ENCODE peak calls at places on chromosomes 2 and 18, in four cellular contexts. One of them, this sample, is unnamed. For H3K9me3, the result is how much of the 10 kb centered on the place peaks cover.

GRCh38 chr2:11342561-11343343 is 1.7 kb downstream of the ROCK2 start:
- DNase-seq in Peyer's patch: no peak
- DNase-seq in uterus: no peak
- DNase-seq in effector memory CD4-positive, alpha-beta T cell: no peak
- DNase-seq in this sample: no peak

GRCh38 chr2:233976690-233977294 is 59.6 kb downstream of the TRPM8 start:
- DNase-seq in Peyer's patch: no peak
- DNase-seq in uterus: no peak
- DNase-seq in effector memory CD4-positive, alpha-beta T cell: no peak
- DNase-seq in this sample: no peak

GRCh38 chr18:13218376-13219011 is at the start of gene LDLRAD4:
- DNase-seq in Peyer's patch: no peak
- DNase-seq in uterus: peak
- DNase-seq in effector memory CD4-positive, alpha-beta T cell: peak
- DNase-seq in this sample: peak

GRCh38 chr2:152755029-152755428 is 36.6 kb downstream of the ARL6IP6 start:
- DNase-seq in Peyer's patch: no peak
- DNase-seq in uterus: no peak
- DNase-seq in effector memory CD4-positive, alpha-beta T cell: no peak
- DNase-seq in this sample: no peak

GRCh38 chr18:495017-495416 is 5.5 kb downstream of the COLEC12 start:
- DNase-seq in Peyer's patch: no peak
- DNase-seq in uterus: no peak
- DNase-seq in effector memory CD4-positive, alpha-beta T cell: no peak
- DNase-seq in this sample: no peak

GRCh38 chr2:75616933-75617332 is 29.6 kb upstream of the MRPL19 start:
- DNase-seq in Peyer's patch: no peak
- DNase-seq in uterus: no peak
- DNase-seq in effector memory CD4-positive, alpha-beta T cell: no peak
- DNase-seq in this sample: no peak

GRCh38 chr2:85523062-85523905 is 15.7 kb upstream of the MAT2A start:
- DNase-seq in Peyer's patch: no peak
- DNase-seq in uterus: no peak
- DNase-seq in effector memory CD4-positive, alpha-beta T cell: no peak
- DNase-seq in this sample: no peak

GRCh38 chr2:232085179-232085578 is 123.7 kb downstream of the DIS3L2 start:
- DNase-seq in Peyer's patch: no peak
- DNase-seq in uterus: no peak
- DNase-seq in effector memory CD4-positive, alpha-beta T cell: no peak
- DNase-seq in this sample: no peak

GRCh38 chr18:11579916-11580315 is 29.5 kb upstream of the SLC35G4 start:
- DNase-seq in Peyer's patch: no peak
- DNase-seq in uterus: no peak
- DNase-seq in effector memory CD4-positive, alpha-beta T cell: no peak
- DNase-seq in this sample: no peak

GRCh38 chr2:123826729-123827271 is 198.3 kb upstream of the CNTNAP5 start:
- DNase-seq in Peyer's patch: no peak
- DNase-seq in uterus: no peak
- DNase-seq in effector memory CD4-positive, alpha-beta T cell: no peak
- DNase-seq in this sample: no peak
- H3K9me3 ChIP-seq in Peyer's patch: under half
- H3K9me3 ChIP-seq in uterus: under half
- H3K9me3 ChIP-seq in effector memory CD4-positive, alpha-beta T cell: under half
- H3K9me3 ChIP-seq in this sample: under half

GRCh38 chr2:239919779-239920545 is 105.2 kb downstream of the NDUFA10 start:
- DNase-seq in Peyer's patch: no peak
- DNase-seq in uterus: peak
- DNase-seq in effector memory CD4-positive, alpha-beta T cell: no peak
- DNase-seq in this sample: no peak

GRCh38 chr2:239917957-239918481 is 107.1 kb downstream of the NDUFA10 start:
- DNase-seq in Peyer's patch: no peak
- DNase-seq in uterus: peak
- DNase-seq in effector memory CD4-positive, alpha-beta T cell: no peak
- DNase-seq in this sample: no peak

GRCh38 chr2:239920616-239921365 is 104.4 kb downstream of the NDUFA10 start:
- DNase-seq in Peyer's patch: no peak
- DNase-seq in uterus: peak
- DNase-seq in effector memory CD4-positive, alpha-beta T cell: no peak
- DNase-seq in this sample: no peak

GRCh38 chr2:239917128-239917956 is 107.8 kb downstream of the NDUFA10 start:
- DNase-seq in Peyer's patch: no peak
- DNase-seq in uterus: no peak
- DNase-seq in effector memory CD4-positive, alpha-beta T cell: no peak
- DNase-seq in this sample: no peak

GRCh38 chr2:239918749-239919148 is 106.4 kb downstream of the NDUFA10 start:
- DNase-seq in Peyer's patch: no peak
- DNase-seq in uterus: peak
- DNase-seq in effector memory CD4-positive, alpha-beta T cell: no peak
- DNase-seq in this sample: no peak
- H3K9me3 ChIP-seq in Peyer's patch: under half
- H3K9me3 ChIP-seq in uterus: under half
- H3K9me3 ChIP-seq in effector memory CD4-positive, alpha-beta T cell: under half
- H3K9me3 ChIP-seq in this sample: under half

GRCh38 chr2:196131384-196131861 is 40.0 kb downstream of the STK17B start:
- DNase-seq in Peyer's patch: peak
- DNase-seq in uterus: no peak
- DNase-seq in effector memory CD4-positive, alpha-beta T cell: peak
- DNase-seq in this sample: peak

GRCh38 chr2:196125596-196125995 is 45.8 kb downstream of the STK17B start:
- DNase-seq in Peyer's patch: no peak
- DNase-seq in uterus: no peak
- DNase-seq in effector memory CD4-positive, alpha-beta T cell: no peak
- DNase-seq in this sample: no peak

GRCh38 chr2:196128749-196129148 is 42.6 kb downstream of the STK17B start:
- DNase-seq in Peyer's patch: no peak
- DNase-seq in uterus: no peak
- DNase-seq in effector memory CD4-positive, alpha-beta T cell: no peak
- DNase-seq in this sample: no peak

GRCh38 chr2:196131949-196132925 is 39.1 kb downstream of the STK17B start:
- DNase-seq in Peyer's patch: peak
- DNase-seq in uterus: no peak
- DNase-seq in effector memory CD4-positive, alpha-beta T cell: peak
- DNase-seq in this sample: no peak

DNA sequence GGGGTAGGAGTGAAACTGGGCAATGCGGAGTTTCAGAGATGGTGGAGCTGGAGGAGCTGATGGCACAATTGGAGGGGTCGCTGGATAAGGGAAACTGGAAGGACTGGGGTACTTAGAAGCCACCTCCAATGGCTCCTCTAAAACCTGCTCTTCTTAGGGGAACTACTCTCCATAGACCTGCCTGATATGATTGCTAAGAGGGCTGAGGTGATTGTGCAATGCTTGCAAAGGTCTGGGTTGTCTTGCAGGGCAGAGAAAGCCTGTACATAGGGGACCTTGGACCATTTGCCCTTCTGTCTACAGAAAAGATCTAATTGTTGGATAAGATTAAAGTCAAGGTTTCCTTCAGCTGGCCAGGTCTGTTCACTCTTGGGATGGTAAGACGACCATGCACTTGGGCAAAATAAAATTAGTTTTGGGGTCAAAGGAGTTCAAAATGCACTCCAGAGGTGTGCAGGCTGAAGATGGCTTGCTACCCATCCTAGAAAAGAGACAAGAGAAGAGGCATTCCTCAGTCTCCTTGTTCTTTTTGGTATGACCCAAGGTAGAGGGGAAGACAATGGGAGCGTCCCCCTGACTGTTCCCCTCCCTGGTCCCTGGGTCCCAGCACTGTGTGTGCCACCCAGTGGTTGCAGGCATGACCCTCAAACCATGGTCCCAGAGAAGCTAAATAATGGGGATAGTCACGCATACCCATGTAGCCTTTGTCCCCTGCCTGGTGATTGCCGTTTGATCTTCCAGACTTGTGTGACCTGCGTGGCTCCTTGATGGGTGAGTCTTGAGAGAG is 41.1 kb downstream of the STK17B start:
- DNase-seq in Peyer's patch: no peak
- DNase-seq in uterus: no peak
- DNase-seq in effector memory CD4-positive, alpha-beta T cell: no peak
- DNase-seq in this sample: no peak
- H3K9me3 ChIP-seq in Peyer's patch: under half
- H3K9me3 ChIP-seq in uterus: under half
- H3K9me3 ChIP-seq in effector memory CD4-positive, alpha-beta T cell: under half
- H3K9me3 ChIP-seq in this sample: under half

DNA sequence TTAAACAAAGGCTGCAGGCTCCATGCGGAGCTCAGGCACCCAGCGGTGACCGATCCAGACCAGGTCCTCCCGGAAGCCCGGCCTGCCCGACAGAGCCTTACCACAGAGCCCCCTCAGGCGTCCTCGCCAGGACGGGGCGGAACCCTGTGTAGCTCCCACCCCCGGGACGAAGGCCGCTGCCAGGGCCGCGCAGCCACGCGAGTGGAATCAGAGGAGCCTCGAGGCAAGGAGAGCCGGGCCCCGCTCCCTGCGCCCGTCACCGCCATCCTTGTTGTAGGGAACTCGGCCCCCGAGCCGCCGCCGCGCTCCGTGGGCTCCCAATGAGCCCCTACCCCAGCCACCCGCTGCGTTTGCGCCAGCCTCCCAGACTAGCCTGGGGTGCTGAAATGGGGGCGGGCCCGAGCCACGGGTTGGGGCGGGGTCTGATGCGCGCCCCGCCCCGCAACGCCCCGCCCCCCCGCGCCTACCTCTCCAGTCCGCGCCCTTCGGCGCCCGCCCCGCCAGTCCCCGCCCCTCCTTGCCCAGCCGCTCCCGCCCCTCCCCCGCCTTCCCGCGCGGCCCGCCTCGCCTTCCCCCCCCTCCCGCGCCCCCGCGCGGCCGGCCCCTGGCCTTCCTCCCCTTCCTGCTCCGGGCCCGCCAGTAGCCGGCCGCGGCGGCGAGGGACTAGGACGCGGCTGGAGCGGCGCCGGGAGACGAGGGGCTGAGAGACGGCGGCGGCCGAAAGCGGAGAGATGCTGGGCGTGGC is at the start of gene LIMS1:
- DNase-seq in Peyer's patch: peak
- DNase-seq in uterus: peak
- DNase-seq in effector memory CD4-positive, alpha-beta T cell: peak
- DNase-seq in this sample: peak
- H3K9me3 ChIP-seq in Peyer's patch: under half
- H3K9me3 ChIP-seq in uterus: under half
- H3K9me3 ChIP-seq in effector memory CD4-positive, alpha-beta T cell: under half
- H3K9me3 ChIP-seq in this sample: under half

GRCh38 chr2:9857814-9858729 is 14.8 kb downstream of the TAF1B start:
- DNase-seq in Peyer's patch: no peak
- DNase-seq in uterus: no peak
- DNase-seq in effector memory CD4-positive, alpha-beta T cell: no peak
- DNase-seq in this sample: no peak
- H3K9me3 ChIP-seq in Peyer's patch: under half
- H3K9me3 ChIP-seq in uterus: under half
- H3K9me3 ChIP-seq in effector memory CD4-positive, alpha-beta T cell: under half
- H3K9me3 ChIP-seq in this sample: under half

GRCh38 chr2:95539836-95540235 is 52.0 kb upstream of the TRIM43 start:
- DNase-seq in Peyer's patch: no peak
- DNase-seq in uterus: no peak
- DNase-seq in effector memory CD4-positive, alpha-beta T cell: no peak
- DNase-seq in this sample: no peak
- H3K9me3 ChIP-seq in Peyer's patch: under half
- H3K9me3 ChIP-seq in uterus: under half
- H3K9me3 ChIP-seq in effector memory CD4-positive, alpha-beta T cell: under half
- H3K9me3 ChIP-seq in this sample: under half

DNA sequence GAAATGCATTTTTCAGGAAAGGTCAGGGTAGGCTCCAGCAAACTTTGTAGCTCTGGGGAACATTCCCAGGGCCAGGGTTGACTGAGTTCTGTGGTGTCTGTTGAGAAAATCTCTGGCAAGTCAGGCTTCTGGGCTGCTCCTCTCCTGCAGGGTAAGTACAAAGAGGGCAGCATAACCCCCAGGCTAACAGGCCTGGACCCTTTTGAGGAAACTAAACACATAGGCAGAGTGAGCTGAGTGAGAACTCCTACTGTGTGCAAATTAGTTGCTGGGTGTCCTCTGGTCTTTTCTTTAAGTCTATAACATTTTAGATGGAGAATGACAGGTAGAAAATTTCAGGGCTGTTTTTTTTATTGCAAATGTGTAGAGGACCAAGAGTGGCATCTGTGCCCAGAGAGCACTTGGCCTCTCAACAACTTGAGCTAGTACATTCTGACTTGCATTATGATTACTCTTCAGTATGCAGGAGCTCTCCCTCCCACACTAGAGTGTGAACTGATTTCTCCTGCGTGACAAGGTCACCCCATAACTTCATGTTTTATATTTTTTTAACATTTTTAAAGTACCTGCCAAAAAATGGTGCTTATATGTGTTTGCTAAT is 49.9 kb downstream of the GPR39 start:
- DNase-seq in Peyer's patch: no peak
- DNase-seq in uterus: no peak
- DNase-seq in effector memory CD4-positive, alpha-beta T cell: no peak
- DNase-seq in this sample: no peak
- H3K9me3 ChIP-seq in Peyer's patch: under half
- H3K9me3 ChIP-seq in uterus: under half
- H3K9me3 ChIP-seq in effector memory CD4-positive, alpha-beta T cell: under half
- H3K9me3 ChIP-seq in this sample: under half

GRCh38 chr2:151634726-151635467 is 99.4 kb downstream of the NEB start:
- DNase-seq in Peyer's patch: no peak
- DNase-seq in uterus: no peak
- DNase-seq in effector memory CD4-positive, alpha-beta T cell: no peak
- DNase-seq in this sample: no peak

GRCh38 chr2:151638188-151638933 is 95.9 kb downstream of the NEB start:
- DNase-seq in Peyer's patch: peak
- DNase-seq in uterus: no peak
- DNase-seq in effector memory CD4-positive, alpha-beta T cell: no peak
- DNase-seq in this sample: no peak

GRCh38 chr2:151637284-151637781 is 96.9 kb downstream of the NEB start:
- DNase-seq in Peyer's patch: peak
- DNase-seq in uterus: no peak
- DNase-seq in effector memory CD4-positive, alpha-beta T cell: peak
- DNase-seq in this sample: peak

GRCh38 chr2:151630372-151630771 is 103.9 kb downstream of the NEB start:
- DNase-seq in Peyer's patch: no peak
- DNase-seq in uterus: no peak
- DNase-seq in effector memory CD4-positive, alpha-beta T cell: no peak
- DNase-seq in this sample: no peak

GRCh38 chr2:151632993-151633592 is 101.2 kb downstream of the NEB start:
- DNase-seq in Peyer's patch: no peak
- DNase-seq in uterus: no peak
- DNase-seq in effector memory CD4-positive, alpha-beta T cell: no peak
- DNase-seq in this sample: no peak
- H3K9me3 ChIP-seq in Peyer's patch: under half
- H3K9me3 ChIP-seq in uterus: under half
- H3K9me3 ChIP-seq in effector memory CD4-positive, alpha-beta T cell: under half
- H3K9me3 ChIP-seq in this sample: under half

This sample was measured in T-helper 17 cell.